ENCODE peak calls at places on chromosomes 3 and 15, in six cellular contexts. U, O, M, S, T and R are unnamed samples.

GRCh38 chr3:27378331-27378730 is 9.1 kb upstream of the NEK10 start:
- DNase-seq in U (no peak), O (no peak), M (no peak), S (no peak), T (no peak), R (no peak)

GRCh38 chr3:155032918-155033317 is 47.2 kb upstream of the MME start:
- DNase-seq in U (no peak), O (peak; percentile 84), M (no peak), S (no peak), T (no peak), R (no peak)

GRCh38 chr15:101455291-101455916 is 34.1 kb downstream of the PCSK6 start:
- DNase-seq in U (no peak), O (no peak), M (no peak), S (peak; percentile 65), T (no peak), R (no peak)

GRCh38 chr3:53179580-53179979 is 18.6 kb downstream of the PRKCD start:
- DNase-seq in U (no peak), O (no peak), M (no peak), S (no peak), T (no peak), R (no peak)

GRCh38 chr3:79564192-79564591 is 203.6 kb downstream of the ROBO1 start:
- DNase-seq in U (no peak), O (no peak), M (no peak), S (no peak), T (no peak), R (no peak)

GRCh38 chr3:105232536-105232935 is 134.2 kb upstream of the ALCAM start:
- DNase-seq in U (no peak), O (no peak), M (no peak), S (no peak), T (no peak), R (no peak)

GRCh38 chr3:40108643-40109042 is 200.9 kb upstream of the EIF1B start:
- DNase-seq in U (no peak), O (no peak), M (no peak), S (no peak), T (no peak), R (no peak)

GRCh38 chr3:13069495-13069894 is 3.7 kb downstream of the IQSEC1 start:
- DNase-seq in U (peak; percentile 67), O (no peak), M (no peak), S (no peak), T (no peak), R (peak; percentile 80)

GRCh38 chr3:53259427-53260259 is 3.8 kb upstream of the TKT start:
- DNase-seq in U (no peak), O (peak; percentile 54), M (no peak), S (no peak), T (no peak), R (no peak)

GRCh38 chr3:170751083-170751893 is 118.7 kb downstream of the RPL22L1 start:
- DNase-seq in U (no peak), O (peak; percentile 97), M (peak; percentile 19), S (peak; percentile 53), T (peak; percentile 88), R (no peak)

GRCh38 chr3:193794002-193794835 is 201.2 kb downstream of the OPA1 start:
- DNase-seq in U (no peak), O (no peak), M (no peak), S (no peak), T (no peak), R (no peak)

GRCh38 chr3:146814601-146815315 is 209.6 kb upstream of the PLSCR5 start:
- DNase-seq in U (no peak), O (no peak), M (no peak), S (no peak), T (no peak), R (no peak)

GRCh38 chr3:84304214-84304613 is 654.6 kb upstream of the CADM2 start:
- DNase-seq in U (no peak), O (no peak), M (no peak), S (no peak), T (no peak), R (no peak)

GRCh38 chr15:63487076-63487757 is 17.2 kb upstream of the USP3 start:
- DNase-seq in U (peak; percentile 90), O (no peak), M (peak; percentile 88), S (peak; percentile 88), T (peak; percentile 93), R (peak; percentile 69)

GRCh38 chr3:123559040-123559861 is 25.6 kb downstream of the HACD2 start:
- DNase-seq in U (no peak), O (peak; percentile 19), M (peak; percentile 24), S (no peak), T (no peak), R (peak; percentile 55)

GRCh38 chr15:65460948-65461347 is 38.2 kb upstream of the IGDCC4 start:
- DNase-seq in U (no peak), O (no peak), M (no peak), S (no peak), T (no peak), R (no peak)

GRCh38 chr3:23159929-23160328 is 43.2 kb upstream of the UBE2E2 start:
- DNase-seq in U (no peak), O (peak; percentile 38), M (no peak), S (no peak), T (no peak), R (no peak)

GRCh38 chr15:96326551-96327154 is 3.8 kb upstream of the NR2F2 start:
- DNase-seq in U (no peak), O (no peak), M (peak; percentile 69), S (peak; percentile 63), T (peak; percentile 78), R (peak; percentile 10)

GRCh38 chr3:11642455-11643162 is 1.1 kb downstream of the VGLL4 start:
- DNase-seq in U (peak; percentile 54), O (peak; percentile 26), M (peak; percentile 79), S (peak; percentile 83), T (peak; percentile 89), R (peak; percentile 68)

GRCh38 chr3:24498391-24498790 is 3.7 kb upstream of the THRB start:
- DNase-seq in U (no peak), O (no peak), M (no peak), S (no peak), T (no peak), R (no peak)

GRCh38 chr3:174498638-174499037 is 360.5 kb upstream of the NAALADL2 start:
- DNase-seq in U (no peak), O (peak; percentile 50), M (no peak), S (no peak), T (no peak), R (no peak)

GRCh38 chr3:106862067-106862466 is 515.2 kb upstream of the CCDC54 start:
- DNase-seq in U (no peak), O (no peak), M (no peak), S (no peak), T (no peak), R (no peak)

GRCh38 chr3:166955549-166955948 is 424.5 kb downstream of the ZBBX start:
- DNase-seq in U (no peak), O (no peak), M (no peak), S (no peak), T (peak; percentile 32), R (no peak)

GRCh38 chr3:122754867-122755835 is 38.5 kb downstream of the HSPBAP1 start:
- DNase-seq in U (no peak), O (no peak), M (no peak), S (no peak), T (no peak), R (peak; percentile 76)

GRCh38 chr3:15606434-15606891 is 4.9 kb downstream of the BTD start:
- DNase-seq in U (no peak), O (no peak), M (no peak), S (no peak), T (no peak), R (no peak)

GRCh38 chr15:91408476-91409076 is 308.5 kb downstream of the SV2B start:
- DNase-seq in U (no peak), O (no peak), M (no peak), S (no peak), T (no peak), R (no peak)

GRCh38 chr3:59549972-59550371 is 500.1 kb upstream of the CFAP20DC start:
- DNase-seq in U (no peak), O (no peak), M (no peak), S (no peak), T (no peak), R (no peak)

GRCh38 chr3:154559623-154560022 is 129.6 kb upstream of the GPR149 start:
- DNase-seq in U (no peak), O (no peak), M (no peak), S (no peak), T (no peak), R (no peak)

DNA sequence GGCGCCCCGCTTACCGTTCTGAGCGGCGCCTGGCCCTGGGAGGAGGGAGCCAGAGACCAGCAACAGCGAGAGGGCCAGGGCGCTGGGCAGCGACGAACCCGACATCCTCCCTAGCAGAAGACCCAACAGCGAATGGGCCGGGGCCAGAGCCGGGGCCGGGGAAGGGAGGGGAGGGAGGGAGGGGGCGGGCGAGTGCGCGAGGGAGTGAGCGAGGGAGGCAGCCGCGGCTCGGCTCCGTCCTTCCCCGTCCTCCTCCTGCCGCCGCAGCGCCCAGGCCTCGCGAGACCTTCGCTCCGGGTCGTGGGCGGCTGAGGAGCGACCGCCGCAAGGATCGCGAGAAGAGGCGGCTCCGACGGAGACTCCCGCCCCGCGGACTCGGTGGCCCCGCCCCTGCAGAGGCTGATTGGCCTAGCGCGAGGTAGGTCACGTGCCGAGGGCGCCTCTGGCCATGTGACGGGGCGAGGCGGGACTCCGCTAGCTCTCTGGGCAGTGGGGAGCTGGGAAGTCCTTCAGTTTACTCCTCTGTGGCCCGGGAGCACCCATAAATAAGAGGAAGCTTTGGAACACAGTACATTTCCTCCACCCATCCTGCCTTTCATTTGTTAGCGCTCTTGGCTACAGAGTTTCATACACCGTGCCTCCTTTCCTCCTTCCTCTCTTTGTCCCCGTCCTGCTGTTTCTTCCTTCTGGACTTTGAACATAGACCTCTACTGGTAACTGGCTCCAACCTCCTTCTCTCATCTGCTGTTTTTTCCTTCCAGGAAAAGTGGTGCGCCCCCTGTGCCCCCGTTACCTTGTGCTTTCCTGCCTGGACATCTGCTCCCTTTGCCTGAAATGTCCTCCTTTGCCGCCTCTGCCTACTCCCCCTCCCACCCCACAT is at the start of gene NPTN:
- DNase-seq in U (peak; percentile 96), O (peak; percentile 86), M (peak; percentile 98), S (peak; percentile 99), T (peak; percentile 99), R (peak; percentile 96)
- TF ChIP-seq CTCF in U (no peak), O (no peak), M (no peak), S (no peak), T (peak; percentile 8), R (no peak)

GRCh38 chr3:142595951-142596725 is at the start of gene PLS1:
- DNase-seq in U (peak; percentile 80), O (peak; percentile 45), M (peak; percentile 78), S (peak; percentile 80), T (peak; percentile 88), R (peak; percentile 88)
- TF ChIP-seq CTCF in U (no peak), O (no peak), M (peak; percentile 9), S (no peak), T (no peak), R (no peak)

GRCh38 chr3:18424213-18424861 is 802 bp downstream of the SATB1 start:
- DNase-seq in U (no peak), O (no peak), M (peak; percentile 18), S (no peak), T (no peak), R (no peak)
- TF ChIP-seq CTCF in U (no peak), O (no peak), M (no peak), S (no peak), T (no peak), R (no peak)

DNA sequence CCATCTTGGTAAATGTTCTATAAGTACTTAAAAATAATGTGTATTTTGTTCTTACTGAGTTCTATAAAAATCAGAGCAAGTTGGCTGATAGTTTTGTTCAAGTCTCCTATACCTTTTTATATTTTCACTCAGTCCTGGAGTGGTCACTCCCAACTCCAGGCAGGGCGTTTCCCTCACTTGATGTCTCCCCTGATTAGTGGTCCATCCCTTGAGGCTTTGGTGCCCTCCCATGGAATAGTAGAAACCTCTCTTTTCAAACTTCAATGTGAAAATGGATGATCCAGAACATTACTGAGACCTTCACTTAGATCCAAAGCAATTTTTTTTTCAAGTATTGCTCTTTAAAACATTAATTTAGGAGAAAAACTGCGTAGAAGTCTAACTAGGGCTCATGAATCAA is 25.0 kb upstream of the SCN10A start:
- DNase-seq in U (no peak), O (no peak), M (no peak), S (no peak), T (no peak), R (no peak)
- TF ChIP-seq CTCF in U (no peak), O (no peak), M (no peak), S (no peak), T (no peak), R (no peak)